ENCODE peak calls at places on chromosome 2, in six cellular contexts. P is right lobe of liver; B is activated naive CD4-positive, alpha-beta T cell treated with anti-CD3 and anti-CD28 coated beads for 36 hours; G is posterior cingulate gyrus; Y is neuronal stem cell; E is HT1080. R is an unnamed sample.

GRCh38 chr2:54928719-54929118 is 121.5 kb downstream of the RTN4 start:
- DNase-seq in E (no peak), B (no peak), P (no peak), Y (no peak), G (no peak), R (no peak)

GRCh38 chr2:176174850-176175728 is 13.4 kb upstream of the HOXD1 start:
- DNase-seq in B (no peak), Y (no peak), E (no peak), P (no peak), G (no peak), R (peak)

GRCh38 chr2:29223257-29223656 is 108.0 kb downstream of the CLIP4 start:
- DNase-seq in B (no peak), G (no peak), E (no peak), P (peak), Y (no peak), R (no peak)

GRCh38 chr2:186105016-186105415 is 366.4 kb downstream of the FSIP2 start:
- DNase-seq in P (no peak), G (no peak), E (no peak), B (no peak), Y (no peak), R (no peak)

GRCh38 chr2:70820499-70820898 is at the start of gene CLEC4F:
- DNase-seq in E (no peak), G (no peak), P (no peak), Y (no peak), B (no peak), R (no peak)

GRCh38 chr2:237355726-237356125 is 58.2 kb downstream of the COL6A3 start:
- DNase-seq in B (no peak), P (no peak), Y (no peak), E (no peak), G (no peak), R (no peak)

GRCh38 chr2:62197609-62198236 is 1.8 kb downstream of the B3GNT2 start:
- DNase-seq in P (peak), B (peak), G (no peak), Y (peak), E (no peak), R (no peak)

GRCh38 chr2:112818094-112818902 is 18.3 kb downstream of the IL1B start:
- DNase-seq in P (peak), E (no peak), B (no peak), G (no peak), Y (no peak), R (no peak)

GRCh38 chr2:233792720-233793119 is 14.6 kb downstream of the MROH2A start:
- DNase-seq in B (no peak), P (no peak), Y (no peak), G (no peak), E (no peak), R (no peak)

GRCh38 chr2:209463835-209464234 is 40.0 kb downstream of the MAP2 start:
- DNase-seq in B (no peak), Y (no peak), P (no peak), G (no peak), E (no peak), R (no peak)